ENCODE peak calls at places on chromosomes 1 and 21, in six cellular contexts. K, I, H, P, G and X are unnamed samples.

GRCh38 chr1:216580538-216581057 is 142.6 kb downstream of the ESRRG start:
- DNase-seq in K (no peak), I (no peak), P (no peak), H (no peak), G (no peak), X (no peak)

GRCh38 chr21:43645414-43645891 is 13.8 kb downstream of the HSF2BP start:
- DNase-seq in P (peak; percentile 16), I (peak; percentile 53), H (peak; percentile 84), G (no peak), K (peak; percentile 58), X (peak; percentile 89)

GRCh38 chr1:192170196-192170984 is 12.1 kb downstream of the RGS18 start:
- DNase-seq in K (no peak), G (no peak), H (peak; percentile 94), I (no peak), P (no peak), X (peak; percentile 73)

GRCh38 chr1:201889092-201889968 is 632 bp downstream of the SHISA4 start:
- DNase-seq in P (no peak), H (no peak), K (no peak), I (no peak), G (no peak), X (no peak)

GRCh38 chr1:221276911-221277310 is 397.7 kb downstream of the HLX start:
- DNase-seq in H (no peak), K (no peak), I (no peak), P (no peak), G (no peak), X (no peak)

GRCh38 chr1:220690140-220691038 is at the start of gene C1orf115:
- DNase-seq in P (peak; percentile 62), I (peak; percentile 89), K (peak; percentile 68), G (no peak), H (peak; percentile 81), X (peak; percentile 25)

GRCh38 chr1:161486806-161487482 is 18.3 kb upstream of the FCGR2A start:
- DNase-seq in K (peak; percentile 32), P (peak; percentile 75), G (peak; percentile 23), H (peak; percentile 58), I (peak; percentile 48), X (peak; percentile 80)

GRCh38 chr1:46247433-46248121 is at the start of gene RAD54L:
- DNase-seq in P (peak; percentile 98), H (peak; percentile 97), I (peak; percentile 94), K (peak; percentile 97), G (peak; percentile 94), X (peak; percentile 99)

GRCh38 chr1:173405758-173406344 is 71.3 kb upstream of the PRDX6 start:
- DNase-seq in P (no peak), I (no peak), H (no peak), G (no peak), K (no peak), X (no peak)

GRCh38 chr1:216140650-216141547 is 282.3 kb downstream of the USH2A start:
- DNase-seq in I (no peak), H (no peak), P (no peak), K (no peak), G (no peak), X (no peak)

GRCh38 chr1:193979219-193979618 is 792.8 kb upstream of the B3GALT2 start:
- DNase-seq in P (no peak), G (no peak), K (no peak), I (no peak), H (no peak), X (no peak)

GRCh38 chr1:109897244-109897955 is 13.2 kb upstream of the CSF1 start:
- DNase-seq in P (no peak), G (no peak), H (no peak), I (no peak), K (no peak), X (peak; percentile 30)

GRCh38 chr1:203320546-203321272 is 15.4 kb downstream of the BTG2 start:
- DNase-seq in H (peak; percentile 94), I (no peak), K (no peak), P (peak; percentile 62), G (no peak), X (peak; percentile 90)

GRCh38 chr1:161825831-161826230 is 59.7 kb downstream of the ATF6 start:
- DNase-seq in G (no peak), H (no peak), K (no peak), P (no peak), I (no peak), X (no peak)

GRCh38 chr1:16967095-16967567 is 13.3 kb downstream of the MFAP2 start:
- DNase-seq in G (no peak), H (peak; percentile 89), P (no peak), I (no peak), K (no peak), X (no peak)

GRCh38 chr1:193310569-193310968 is 124.2 kb upstream of the B3GALT2 start:
- DNase-seq in H (no peak), I (no peak), K (peak; percentile 53), G (no peak), P (no peak), X (no peak)

GRCh38 chr1:172948457-172948856 is 102.3 kb downstream of the TNFSF18 start:
- DNase-seq in I (no peak), G (no peak), K (no peak), H (peak; percentile 89), P (no peak), X (no peak)

GRCh38 chr1:109768700-109769325 is 5.1 kb upstream of the EPS8L3 start:
- DNase-seq in K (no peak), H (no peak), I (no peak), G (no peak), P (no peak), X (no peak)

GRCh38 chr1:59315529-59316433 is 18.9 kb downstream of the FGGY start:
- DNase-seq in H (no peak), G (no peak), K (peak; percentile 68), I (no peak), P (no peak), X (no peak)

GRCh38 chr1:15997076-15997585 is 6.9 kb upstream of the SRARP start:
- DNase-seq in P (no peak), I (no peak), G (no peak), K (no peak), H (no peak), X (no peak)

GRCh38 chr1:180571832-180572636 is 13.3 kb downstream of the OVAAL start:
- DNase-seq in P (no peak), I (no peak), K (no peak), G (no peak), H (no peak), X (peak; percentile 3)

GRCh38 chr1:74531807-74532206 is 19.4 kb upstream of the LRRC53 start:
- DNase-seq in P (no peak), G (no peak), I (no peak), K (no peak), H (no peak), X (no peak)

GRCh38 chr1:9580942-9581341 is 7.8 kb upstream of the TMEM201 start:
- DNase-seq in P (no peak), G (no peak), H (no peak), I (no peak), K (no peak), X (no peak)

GRCh38 chr1:94599090-94599813 is 57.7 kb upstream of the F3 start:
- DNase-seq in K (peak; percentile 43), H (no peak), P (no peak), I (peak; percentile 10), G (no peak), X (peak; percentile 33)

GRCh38 chr1:53530550-53530949 is 71.4 kb downstream of the DMRTB1 start:
- DNase-seq in I (no peak), P (no peak), G (no peak), H (no peak), K (no peak), X (no peak)

GRCh38 chr1:54359393-54360162 is 46.6 kb downstream of the SSBP3 start:
- DNase-seq in P (no peak), K (no peak), I (no peak), H (no peak), G (no peak), X (no peak)

GRCh38 chr1:66505671-66506392 is 28.1 kb upstream of the SGIP1 start:
- DNase-seq in H (peak; percentile 86), P (no peak), K (no peak), G (no peak), I (no peak), X (no peak)

GRCh38 chr1:225355863-225356262 is 72.0 kb downstream of the LBR start:
- DNase-seq in I (no peak), G (no peak), H (no peak), P (no peak), K (no peak), X (no peak)

GRCh38 chr1:11778336-11778735 is 16.3 kb downstream of the C1orf167 start:
- DNase-seq in K (no peak), G (no peak), H (no peak), I (no peak), P (no peak), X (no peak)

DNA sequence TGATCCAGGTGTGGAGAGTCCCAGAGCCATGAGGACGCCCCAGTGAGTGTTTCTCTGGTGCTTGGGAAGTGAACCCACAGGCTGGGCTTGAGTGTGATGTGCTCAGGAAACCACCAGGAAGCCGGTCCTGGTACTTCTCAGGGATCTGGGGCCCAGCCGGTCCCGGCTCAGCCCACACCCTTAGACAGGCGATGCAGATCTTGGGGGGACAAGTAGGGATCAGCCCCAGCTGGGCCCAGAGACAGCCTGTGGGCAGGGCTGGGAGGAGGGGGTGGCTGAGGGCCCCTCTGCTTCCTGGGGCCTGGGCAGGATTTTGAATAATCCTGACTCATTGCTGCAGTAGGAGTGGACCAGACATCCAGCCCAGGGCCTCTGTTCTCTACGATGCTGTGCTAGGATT is 697.9 kb downstream of the PTPRU start:
- DNase-seq in P (no peak), I (no peak), K (no peak), G (no peak), H (no peak), X (no peak)
- TF ChIP-seq MYC in P (no peak), I (no peak), K (no peak), G (no peak), H (no peak), X (no peak)

DNA sequence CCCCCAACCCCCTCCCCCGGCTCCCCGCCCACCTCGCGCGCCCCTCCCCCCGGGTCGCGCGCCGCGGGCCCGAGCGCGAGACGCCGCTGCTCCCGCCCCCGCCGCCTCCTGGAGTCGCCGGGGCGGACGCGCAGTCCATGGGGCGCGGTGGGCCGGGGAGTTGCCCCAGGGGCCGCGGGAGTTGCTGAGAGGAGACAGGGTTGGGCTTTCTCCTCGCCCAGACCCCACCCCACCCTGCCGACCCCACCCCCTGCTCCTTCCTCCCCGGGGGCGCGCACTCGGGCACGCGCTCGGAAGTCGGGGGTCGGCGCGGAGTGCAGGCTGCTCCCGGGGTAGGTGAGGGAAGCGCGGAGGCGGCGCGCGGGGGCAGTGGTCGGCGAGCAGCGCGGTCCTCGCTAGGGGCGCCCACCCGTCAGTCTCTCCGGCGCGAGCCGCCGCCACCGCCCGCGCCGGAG is at the start of gene LAMC1:
- DNase-seq in P (peak; percentile 83), K (peak; percentile 81), I (peak; percentile 68), H (peak; percentile 80), G (no peak), X (peak; percentile 89)
- TF ChIP-seq CTCF in P (no peak), K (no peak), I (no peak), H (peak; percentile 22), G (no peak), X (no peak)

GRCh38 chr1:156749429-156750118 is 1.9 kb downstream of the HDGF start:
- DNase-seq in I (no peak), H (no peak), G (no peak), K (peak; percentile 41), P (no peak), X (peak; percentile 59)
- TF ChIP-seq MAX in I (no peak), H (no peak), G (no peak), K (peak; percentile 37), P (peak; percentile 4), X (no peak)

DNA sequence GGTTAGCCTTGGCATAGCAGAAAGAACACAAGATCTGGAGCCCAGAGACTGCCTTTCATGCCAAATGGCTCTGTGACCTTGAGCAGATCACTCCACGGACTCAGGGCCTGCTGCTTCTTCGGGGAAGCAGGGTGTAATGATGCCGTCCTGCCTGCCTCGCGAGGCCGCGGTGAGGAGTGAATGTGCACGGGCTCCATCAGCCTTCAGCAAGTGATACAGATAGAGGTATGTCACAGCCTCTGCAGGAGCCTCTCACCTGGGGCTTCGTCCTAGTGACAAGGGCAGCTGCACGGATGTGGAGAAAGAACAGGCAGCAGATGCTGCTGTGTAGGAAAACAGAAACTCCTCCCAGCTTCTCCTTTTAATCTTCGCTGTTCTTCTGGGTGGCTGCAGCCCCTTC is 127.5 kb downstream of the KCNN3 start:
- DNase-seq in K (no peak), H (no peak), G (no peak), P (no peak), I (no peak), X (no peak)
- TF ChIP-seq MYC in K (no peak), H (no peak), G (no peak), P (no peak), I (no peak), X (no peak)